ENCODE peak calls at places on chromosomes 3 and 15, in eight cellular contexts. S is ELR, M is caudate nucleus, Z is KBM-7, A is RCC 7860, E is mucosa of gallbladder, N is kidney tubule cell, H is OCI-LY7. C is an unnamed sample.
A peak's percentile ranks its signal among the peaks of the same experiment; 100 is the strongest.

GRCh38 chr3:38120690-38121450 is 16.1 kb downstream of the ACAA1 start:
- DNase-seq in S (no peak), M (no peak), Z (no peak), A (no peak), E (no peak), N (no peak), H (no peak), C (no peak)

GRCh38 chr3:178097576-178097975 is 438.7 kb upstream of the KCNMB2 start:
- DNase-seq in S (peak; percentile 11), M (peak; percentile 10), Z (no peak), A (no peak), E (peak; percentile 36), N (no peak), H (no peak), C (peak; percentile 31)

GRCh38 chr15:92608866-92609700 is 46.5 kb downstream of the FAM174B start:
- DNase-seq in S (no peak), M (no peak), Z (no peak), A (no peak), E (no peak), N (no peak), H (no peak), C (no peak)

GRCh38 chr3:148739720-148740119 is 42.0 kb downstream of the AGTR1 start:
- DNase-seq in S (no peak), M (no peak), Z (no peak), A (no peak), E (no peak), N (no peak), H (no peak), C (no peak)

GRCh38 chr3:153749070-153749610 is 372.1 kb upstream of the ARHGEF26 start:
- DNase-seq in S (no peak), M (no peak), Z (no peak), A (no peak), E (no peak), N (no peak), H (no peak), C (no peak)

GRCh38 chr3:140530603-140531002 is 147.3 kb upstream of the TRIM42 start:
- DNase-seq in S (no peak), M (no peak), Z (no peak), A (peak; percentile 30), E (no peak), N (peak; percentile 89), H (no peak), C (no peak)

GRCh38 chr3:64459711-64460110 is 228.1 kb downstream of the ADAMTS9 start:
- DNase-seq in S (no peak), M (no peak), Z (no peak), A (no peak), E (no peak), N (no peak), H (no peak), C (no peak)

GRCh38 chr15:89669941-89670340 is 9.2 kb downstream of the PLIN1 start:
- DNase-seq in S (no peak), M (no peak), Z (no peak), A (no peak), E (no peak), N (no peak), H (no peak), C (no peak)

GRCh38 chr3:196650740-196651311 is 11.3 kb downstream of the NRROS start:
- DNase-seq in S (peak; percentile 92), M (no peak), Z (peak; percentile 82), A (peak; percentile 75), E (peak; percentile 62), N (peak; percentile 74), H (no peak), C (peak; percentile 93)

GRCh38 chr3:8301977-8302589 is 199.5 kb upstream of the LMCD1 start:
- DNase-seq in S (peak; percentile 57), M (peak; percentile 15), Z (peak; percentile 77), A (peak; percentile 15), E (peak; percentile 16), N (peak; percentile 62), H (peak; percentile 39), C (peak; percentile 55)

GRCh38 chr15:70741107-70741511 is 22.2 kb downstream of the UACA start:
- DNase-seq in S (peak; percentile 63), M (no peak), Z (peak; percentile 32), A (no peak), E (peak; percentile 67), N (peak; percentile 54), H (no peak), C (peak; percentile 78)

GRCh38 chr3:56357266-56357665 is 111.0 kb downstream of the ERC2 start:
- DNase-seq in S (no peak), M (no peak), Z (no peak), A (no peak), E (no peak), N (peak; percentile 86), H (no peak), C (no peak)

GRCh38 chr3:186079925-186080324 is 29.0 kb downstream of the ETV5 start:
- DNase-seq in S (no peak), M (no peak), Z (no peak), A (no peak), E (no peak), N (no peak), H (no peak), C (no peak)

GRCh38 chr3:140199008-140199407 is 264.0 kb downstream of the CLSTN2 start:
- DNase-seq in S (no peak), M (no peak), Z (no peak), A (no peak), E (no peak), N (no peak), H (no peak), C (no peak)

GRCh38 chr15:73370151-73370550 is 1.4 kb upstream of the HCN4 start:
- DNase-seq in S (peak; percentile 3), M (no peak), Z (no peak), A (no peak), E (no peak), N (no peak), H (no peak), C (no peak)

GRCh38 chr15:90845201-90845949 is 23.0 kb upstream of the FURIN start:
- DNase-seq in S (peak; percentile 94), M (no peak), Z (peak; percentile 50), A (peak; percentile 84), E (no peak), N (peak; percentile 82), H (peak; percentile 71), C (peak; percentile 85)

GRCh38 chr15:94395626-94396025 is 164.3 kb downstream of the MCTP2 start:
- DNase-seq in S (no peak), M (no peak), Z (no peak), A (no peak), E (no peak), N (peak; percentile 29), H (no peak), C (peak; percentile 49)

GRCh38 chr3:156160653-156161052 is 40.3 kb downstream of the KCNAB1 start:
- DNase-seq in S (no peak), M (no peak), Z (no peak), A (no peak), E (no peak), N (peak; percentile 30), H (no peak), C (no peak)

GRCh38 chr3:142904639-142905441 is 16.0 kb upstream of the PCOLCE2 start:
- DNase-seq in S (peak; percentile 76), M (no peak), Z (peak; percentile 70), A (peak; percentile 66), E (peak; percentile 59), N (peak; percentile 69), H (peak; percentile 10), C (peak; percentile 12)

GRCh38 chr3:15297592-15298350 is 34.6 kb downstream of the SH3BP5 start:
- DNase-seq in S (no peak), M (no peak), Z (no peak), A (no peak), E (no peak), N (no peak), H (no peak), C (no peak)

GRCh38 chr15:88701561-88702095 is 62.8 kb downstream of the ISG20 start:
- DNase-seq in S (peak; percentile 36), M (no peak), Z (peak; percentile 59), A (no peak), E (no peak), N (no peak), H (peak; percentile 60), C (no peak)

GRCh38 chr3:38343797-38344594 is 2.6 kb upstream of the XYLB start:
- DNase-seq in S (peak; percentile 19), M (no peak), Z (peak; percentile 30), A (no peak), E (no peak), N (no peak), H (no peak), C (no peak)

GRCh38 chr15:60993008-60993407 is 236.1 kb downstream of the RORA start:
- DNase-seq in S (peak; percentile 73), M (no peak), Z (no peak), A (no peak), E (no peak), N (no peak), H (no peak), C (peak; percentile 59)

GRCh38 chr3:143236226-143236964 is 116.8 kb downstream of the CHST2 start:
- DNase-seq in S (no peak), M (no peak), Z (no peak), A (no peak), E (no peak), N (peak; percentile 77), H (peak; percentile 45), C (no peak)

GRCh38 chr15:40930430-40931299 is 1.5 kb downstream of the DLL4 start:
- DNase-seq in S (peak; percentile 58), M (no peak), Z (peak; percentile 35), A (no peak), E (no peak), N (peak; percentile 46), H (peak; percentile 54), C (no peak)

GRCh38 chr15:64912379-64912778 is 677 bp downstream of the ANKDD1A start:
- DNase-seq in S (no peak), M (no peak), Z (no peak), A (no peak), E (no peak), N (no peak), H (no peak), C (no peak)

GRCh38 chr3:88219138-88219792 is 69.5 kb downstream of the C3orf38 start:
- DNase-seq in S (peak; percentile 52), M (peak; percentile 57), Z (peak; percentile 47), A (no peak), E (peak; percentile 26), N (peak; percentile 67), H (peak; percentile 81), C (peak; percentile 10)

GRCh38 chr15:77702211-77702957 is 69.7 kb upstream of the LINGO1 start:
- DNase-seq in S (peak; percentile 16), M (no peak), Z (peak; percentile 45), A (no peak), E (peak; percentile 32), N (peak; percentile 23), H (peak; percentile 7), C (peak; percentile 4)

GRCh38 chr3:137762674-137763593 is 1.2 kb upstream of the SOX14 start:
- DNase-seq in S (no peak), M (no peak), Z (no peak), A (no peak), E (no peak), N (no peak), H (no peak), C (no peak)